ENCODE peak calls at places on chromosomes 11 and 22, in seven cellular contexts. C, D, U, J, Y, K and O are unnamed samples.

GRCh38 chr11:61472282-61472681 is 36.3 kb upstream of the LRRC10B start:
- DNase-seq in C (no peak), D (no peak), U (no peak), J (peak), Y (no peak), K (no peak), O (no peak)

GRCh38 chr11:61138940-61139339 is 22.3 kb downstream of the VPS37C start:
- DNase-seq in C (no peak), D (no peak), U (no peak), J (no peak), Y (no peak), K (no peak), O (no peak)

GRCh38 chr22:47549741-47550340 is 787.4 kb downstream of the TBC1D22A start:
- DNase-seq in C (no peak), D (no peak), U (no peak), J (no peak), Y (no peak), K (no peak), O (no peak)

GRCh38 chr11:107397357-107397756 is 60.3 kb downstream of the CWF19L2 start:
- DNase-seq in C (no peak), D (peak), U (no peak), J (peak), Y (no peak), K (no peak), O (no peak)

GRCh38 chr11:34213366-34213765 is 107.9 kb downstream of the NAT10 start:
- DNase-seq in C (peak), D (no peak), U (no peak), J (no peak), Y (no peak), K (no peak), O (no peak)

GRCh38 chr22:30361916-30362631 is 5.3 kb downstream of the CCDC157 start:
- DNase-seq in C (no peak), D (no peak), U (no peak), J (no peak), Y (no peak), K (no peak), O (no peak)

GRCh38 chr11:128670631-128671030 is 23.2 kb upstream of the FLI1 start:
- DNase-seq in C (no peak), D (no peak), U (no peak), J (no peak), Y (no peak), K (no peak), O (no peak)

GRCh38 chr11:62149986-62150886 is 26.4 kb downstream of the INCENP start:
- DNase-seq in C (no peak), D (no peak), U (no peak), J (no peak), Y (no peak), K (no peak), O (no peak)

GRCh38 chr11:7869467-7869866 is 61.6 kb downstream of the OR10A6 start:
- DNase-seq in C (no peak), D (no peak), U (no peak), J (no peak), Y (no peak), K (no peak), O (no peak)

GRCh38 chr11:76598426-76598839 is 72.1 kb downstream of the LRRC32 start:
- DNase-seq in C (peak), D (peak), U (no peak), J (peak), Y (no peak), K (no peak), O (no peak)